ENCODE peak calls at places on chromosomes 16 and 17, in ten cellular contexts. One of them, this sample, is unnamed. For H3K27me3 and H3K4me1, the result is how much of the 10 kb centered on the place peaks cover.

GRCh38 chr17:36856921-36857381 is 80.3 kb upstream of the LHX1 start:
- DNase-seq in esophagus muscularis mucosa: no peak
- DNase-seq in spleen: no peak
- DNase-seq in transverse colon: no peak
- DNase-seq in body of pancreas: no peak
- DNase-seq in heart left ventricle: no peak
- DNase-seq in ovary: no peak
- DNase-seq in HCT116: no peak
- DNase-seq in endothelial cell of umbilical vein: no peak
- DNase-seq in gastrocnemius medialis: no peak
- DNase-seq in this sample: no peak

GRCh38 chr17:41519501-41520224 is 973 bp upstream of the KRT15 start:
- DNase-seq in esophagus muscularis mucosa: no peak
- DNase-seq in spleen: no peak
- DNase-seq in transverse colon: peak
- DNase-seq in body of pancreas: peak
- DNase-seq in heart left ventricle: no peak
- DNase-seq in ovary: no peak
- DNase-seq in HCT116: no peak
- DNase-seq in endothelial cell of umbilical vein: no peak
- DNase-seq in gastrocnemius medialis: no peak
- DNase-seq in this sample: no peak

GRCh38 chr17:43702636-43703035 is 40.9 kb upstream of the MEOX1 start:
- DNase-seq in esophagus muscularis mucosa: no peak
- DNase-seq in spleen: no peak
- DNase-seq in transverse colon: no peak
- DNase-seq in body of pancreas: no peak
- DNase-seq in heart left ventricle: no peak
- DNase-seq in ovary: no peak
- DNase-seq in HCT116: no peak
- DNase-seq in endothelial cell of umbilical vein: no peak
- DNase-seq in gastrocnemius medialis: no peak
- DNase-seq in this sample: no peak

GRCh38 chr16:85891033-85891775 is 7.8 kb upstream of the IRF8 start:
- DNase-seq in esophagus muscularis mucosa: no peak
- DNase-seq in spleen: no peak
- DNase-seq in transverse colon: no peak
- DNase-seq in body of pancreas: no peak
- DNase-seq in heart left ventricle: no peak
- DNase-seq in ovary: no peak
- DNase-seq in HCT116: peak
- DNase-seq in endothelial cell of umbilical vein: no peak
- DNase-seq in gastrocnemius medialis: no peak
- DNase-seq in this sample: no peak

GRCh38 chr16:396605-397004 is 394 bp upstream of the NME4 start:
- DNase-seq in esophagus muscularis mucosa: no peak
- DNase-seq in spleen: no peak
- DNase-seq in transverse colon: peak
- DNase-seq in body of pancreas: no peak
- DNase-seq in heart left ventricle: no peak
- DNase-seq in ovary: peak
- DNase-seq in HCT116: no peak
- DNase-seq in endothelial cell of umbilical vein: peak
- DNase-seq in gastrocnemius medialis: no peak
- DNase-seq in this sample: peak

GRCh38 chr17:31437720-31438400 is 46.4 kb downstream of the RAB11FIP4 start:
- DNase-seq in esophagus muscularis mucosa: no peak
- DNase-seq in spleen: no peak
- DNase-seq in transverse colon: no peak
- DNase-seq in body of pancreas: no peak
- DNase-seq in heart left ventricle: no peak
- DNase-seq in ovary: no peak
- DNase-seq in HCT116: no peak
- DNase-seq in endothelial cell of umbilical vein: no peak
- DNase-seq in gastrocnemius medialis: no peak
- DNase-seq in this sample: no peak

GRCh38 chr16:27625050-27625697 is 75.2 kb downstream of the KATNIP start:
- DNase-seq in esophagus muscularis mucosa: no peak
- DNase-seq in spleen: no peak
- DNase-seq in transverse colon: peak
- DNase-seq in body of pancreas: peak
- DNase-seq in heart left ventricle: no peak
- DNase-seq in ovary: no peak
- DNase-seq in HCT116: no peak
- DNase-seq in endothelial cell of umbilical vein: peak
- DNase-seq in gastrocnemius medialis: no peak
- DNase-seq in this sample: no peak

GRCh38 chr17:4771519-4772234 is at the start of gene TM4SF5:
- DNase-seq in esophagus muscularis mucosa: no peak
- DNase-seq in spleen: no peak
- DNase-seq in transverse colon: peak
- DNase-seq in body of pancreas: no peak
- DNase-seq in heart left ventricle: no peak
- DNase-seq in ovary: no peak
- DNase-seq in HCT116: no peak
- DNase-seq in endothelial cell of umbilical vein: no peak
- DNase-seq in gastrocnemius medialis: no peak
- DNase-seq in this sample: no peak

GRCh38 chr17:63530557-63531021 is 7.4 kb downstream of the KCNH6 start:
- DNase-seq in esophagus muscularis mucosa: no peak
- DNase-seq in spleen: no peak
- DNase-seq in transverse colon: no peak
- DNase-seq in body of pancreas: no peak
- DNase-seq in heart left ventricle: no peak
- DNase-seq in ovary: no peak
- DNase-seq in HCT116: no peak
- DNase-seq in endothelial cell of umbilical vein: no peak
- DNase-seq in gastrocnemius medialis: no peak
- DNase-seq in this sample: no peak

GRCh38 chr17:38798614-38799500 is 499 bp downstream of the PIP4K2B start:
- DNase-seq in esophagus muscularis mucosa: no peak
- DNase-seq in spleen: peak
- DNase-seq in transverse colon: peak
- DNase-seq in body of pancreas: no peak
- DNase-seq in heart left ventricle: peak
- DNase-seq in ovary: no peak
- DNase-seq in HCT116: no peak
- DNase-seq in endothelial cell of umbilical vein: peak
- DNase-seq in gastrocnemius medialis: peak
- DNase-seq in this sample: no peak

GRCh38 chr17:15340966-15341365 is 431 bp downstream of the TEKT3 start:
- DNase-seq in esophagus muscularis mucosa: no peak
- DNase-seq in spleen: no peak
- DNase-seq in transverse colon: no peak
- DNase-seq in body of pancreas: no peak
- DNase-seq in heart left ventricle: no peak
- DNase-seq in ovary: no peak
- DNase-seq in HCT116: no peak
- DNase-seq in endothelial cell of umbilical vein: no peak
- DNase-seq in gastrocnemius medialis: no peak
- DNase-seq in this sample: no peak

GRCh38 chr16:14510581-14510938 is 119.5 kb downstream of the PARN start:
- DNase-seq in esophagus muscularis mucosa: peak
- DNase-seq in spleen: no peak
- DNase-seq in transverse colon: no peak
- DNase-seq in body of pancreas: no peak
- DNase-seq in heart left ventricle: no peak
- DNase-seq in ovary: no peak
- DNase-seq in HCT116: no peak
- DNase-seq in endothelial cell of umbilical vein: no peak
- DNase-seq in gastrocnemius medialis: no peak
- DNase-seq in this sample: no peak

GRCh38 chr16:16111639-16112038 is 111.7 kb downstream of the ABCC6 start:
- DNase-seq in esophagus muscularis mucosa: no peak
- DNase-seq in spleen: no peak
- DNase-seq in transverse colon: no peak
- DNase-seq in body of pancreas: no peak
- DNase-seq in heart left ventricle: no peak
- DNase-seq in ovary: no peak
- DNase-seq in HCT116: no peak
- DNase-seq in endothelial cell of umbilical vein: no peak
- DNase-seq in gastrocnemius medialis: no peak
- DNase-seq in this sample: no peak

DNA sequence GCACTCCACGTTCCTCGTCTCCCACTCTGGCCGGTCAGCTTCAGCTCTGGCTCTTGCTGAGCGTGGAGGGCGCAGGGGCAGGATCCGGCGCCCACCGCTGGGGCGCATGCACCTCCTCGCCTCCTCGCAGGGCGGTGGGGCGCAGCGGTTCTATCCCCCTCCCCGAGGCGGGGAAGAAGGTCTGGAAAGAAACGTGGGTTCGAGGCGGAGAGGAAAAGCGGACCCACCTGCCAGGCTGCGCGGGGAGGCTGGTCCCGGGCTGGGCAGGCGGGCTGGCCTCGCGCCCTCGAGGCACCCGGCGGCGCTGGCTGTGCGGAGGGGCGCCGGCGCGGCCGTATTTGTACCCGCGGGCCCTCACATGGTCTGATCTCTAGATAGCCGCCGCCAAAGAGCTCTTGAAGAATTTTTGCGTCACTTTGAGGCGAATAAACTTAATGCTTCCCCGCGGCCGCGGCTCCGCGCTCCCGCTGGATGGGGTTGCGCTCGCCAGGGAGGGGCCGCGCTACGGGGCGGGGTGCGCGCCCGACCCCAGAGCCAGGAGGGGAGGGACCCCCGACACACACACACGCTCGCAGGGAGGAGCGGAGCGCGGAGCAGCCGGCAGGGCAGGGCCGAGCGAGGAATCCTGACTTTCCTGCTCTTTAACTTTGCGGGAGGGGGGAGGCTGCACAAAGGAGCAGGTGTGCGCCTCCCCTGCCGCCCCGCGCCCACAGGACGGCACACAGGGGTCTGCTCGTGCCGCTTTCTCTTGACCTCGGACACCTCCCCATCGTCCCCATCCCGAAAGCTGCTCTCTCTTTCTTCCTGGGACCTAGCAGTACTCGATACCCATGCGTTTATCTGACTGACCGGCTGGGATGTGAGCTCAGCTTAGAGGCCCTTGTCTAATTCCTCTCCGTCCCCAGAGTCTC is at the start of gene SLC6A4:
- DNase-seq in esophagus muscularis mucosa: no peak
- DNase-seq in spleen: peak
- DNase-seq in transverse colon: no peak
- DNase-seq in body of pancreas: no peak
- DNase-seq in heart left ventricle: no peak
- DNase-seq in ovary: no peak
- DNase-seq in HCT116: no peak
- DNase-seq in endothelial cell of umbilical vein: no peak
- DNase-seq in gastrocnemius medialis: no peak
- DNase-seq in this sample: no peak
- H3K27me3 ChIP-seq in esophagus muscularis mucosa: under half
- H3K27me3 ChIP-seq in spleen: under half
- H3K27me3 ChIP-seq in transverse colon: half or more
- H3K27me3 ChIP-seq in body of pancreas: under half
- H3K27me3 ChIP-seq in heart left ventricle: under half
- H3K27me3 ChIP-seq in ovary: under half
- H3K27me3 ChIP-seq in HCT116: under half
- H3K27me3 ChIP-seq in endothelial cell of umbilical vein: half or more
- H3K27me3 ChIP-seq in gastrocnemius medialis: half or more
- H3K27me3 ChIP-seq in this sample: under half

DNA sequence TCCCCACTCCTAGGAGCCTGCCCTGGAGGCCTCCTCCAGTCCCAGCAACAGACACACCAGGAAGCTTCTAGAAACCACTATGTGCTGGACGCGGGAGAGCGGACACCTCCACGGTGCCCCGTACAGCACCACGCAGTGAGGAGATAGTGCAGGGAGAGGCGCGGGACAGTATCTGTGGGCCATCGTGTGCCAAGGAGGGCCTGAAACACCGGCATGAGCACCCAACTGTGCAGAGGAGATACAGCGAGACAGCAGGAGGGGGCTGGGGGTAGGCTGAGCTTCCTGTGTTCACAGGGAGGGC is 57.7 kb downstream of the ZNF778 start:
- DNase-seq in esophagus muscularis mucosa: no peak
- DNase-seq in spleen: no peak
- DNase-seq in transverse colon: no peak
- DNase-seq in body of pancreas: no peak
- DNase-seq in heart left ventricle: no peak
- DNase-seq in ovary: no peak
- DNase-seq in HCT116: no peak
- DNase-seq in endothelial cell of umbilical vein: no peak
- DNase-seq in gastrocnemius medialis: no peak
- DNase-seq in this sample: no peak
- TF ChIP-seq POLR2A in esophagus muscularis mucosa: no peak
- TF ChIP-seq POLR2A in spleen: no peak
- TF ChIP-seq POLR2A in transverse colon: no peak
- TF ChIP-seq POLR2A in body of pancreas: no peak
- TF ChIP-seq POLR2A in heart left ventricle: no peak
- TF ChIP-seq POLR2A in ovary: no peak
- TF ChIP-seq POLR2A in HCT116: no peak
- TF ChIP-seq POLR2A in endothelial cell of umbilical vein: no peak
- TF ChIP-seq POLR2A in gastrocnemius medialis: no peak
- TF ChIP-seq POLR2A in this sample: no peak

DNA sequence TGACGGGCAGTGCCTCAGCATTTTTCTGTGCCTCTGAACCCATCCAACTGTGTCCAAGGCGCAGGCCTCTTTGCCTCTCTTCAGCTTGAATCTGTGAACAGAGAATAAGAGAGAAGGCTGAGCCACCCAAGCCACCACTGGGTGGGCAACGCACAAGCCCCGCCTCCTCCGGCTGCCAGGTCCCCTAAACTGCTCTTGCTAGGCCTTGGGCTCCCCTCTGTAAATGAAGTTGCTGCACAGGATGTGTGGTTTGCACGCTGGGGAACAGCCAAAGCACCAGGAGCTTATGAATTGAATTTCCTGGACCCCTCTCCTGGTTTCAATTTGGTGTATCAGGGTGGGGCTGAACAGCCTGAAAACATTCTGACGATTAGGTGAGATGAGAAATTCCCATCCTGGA is 2.5 kb downstream of the CCL1 start:
- DNase-seq in esophagus muscularis mucosa: peak
- DNase-seq in spleen: no peak
- DNase-seq in transverse colon: no peak
- DNase-seq in body of pancreas: no peak
- DNase-seq in heart left ventricle: no peak
- DNase-seq in ovary: no peak
- DNase-seq in HCT116: no peak
- DNase-seq in endothelial cell of umbilical vein: no peak
- DNase-seq in gastrocnemius medialis: no peak
- DNase-seq in this sample: no peak
- H3K4me1 ChIP-seq in esophagus muscularis mucosa: under half
- H3K4me1 ChIP-seq in spleen: under half
- H3K4me1 ChIP-seq in transverse colon: under half
- H3K4me1 ChIP-seq in body of pancreas: under half
- H3K4me1 ChIP-seq in heart left ventricle: under half
- H3K4me1 ChIP-seq in ovary: under half
- H3K4me1 ChIP-seq in HCT116: under half
- H3K4me1 ChIP-seq in endothelial cell of umbilical vein: under half
- H3K4me1 ChIP-seq in gastrocnemius medialis: under half
- H3K4me1 ChIP-seq in this sample: under half

DNA sequence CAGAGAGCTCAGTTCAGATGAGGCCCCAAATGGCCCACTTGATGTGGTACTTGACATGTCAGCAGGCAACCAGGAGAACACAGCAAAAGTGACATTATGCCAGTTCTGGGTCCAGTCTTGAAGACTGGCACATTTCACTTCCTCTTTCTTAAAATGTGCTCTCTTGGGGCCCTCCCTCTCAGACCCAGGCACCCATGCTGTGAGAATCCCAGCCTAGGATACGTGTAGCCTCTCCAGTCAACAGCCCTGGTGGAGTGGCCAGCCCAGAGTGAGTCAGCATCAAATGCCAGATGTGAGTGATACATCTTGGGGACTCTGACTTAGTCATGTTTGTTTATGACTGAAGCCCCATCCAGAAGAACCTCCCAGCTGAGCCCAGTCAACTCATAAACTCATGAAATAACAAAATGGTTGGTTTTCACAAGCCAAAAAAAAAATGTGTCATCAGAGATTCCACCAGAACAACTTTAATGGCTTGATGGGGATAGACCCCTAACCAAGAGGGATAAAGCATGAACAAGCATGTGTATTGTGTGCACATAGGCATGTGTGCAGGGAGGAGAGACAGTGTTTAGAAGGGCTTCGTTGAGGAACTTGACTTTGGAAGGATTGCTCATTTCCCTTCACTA is 82.5 kb upstream of the TNRC6C start:
- DNase-seq in esophagus muscularis mucosa: no peak
- DNase-seq in spleen: no peak
- DNase-seq in transverse colon: no peak
- DNase-seq in body of pancreas: no peak
- DNase-seq in heart left ventricle: no peak
- DNase-seq in ovary: no peak
- DNase-seq in HCT116: peak
- DNase-seq in endothelial cell of umbilical vein: no peak
- DNase-seq in gastrocnemius medialis: no peak
- DNase-seq in this sample: no peak
- H3K27me3 ChIP-seq in esophagus muscularis mucosa: under half
- H3K27me3 ChIP-seq in spleen: under half
- H3K27me3 ChIP-seq in transverse colon: under half
- H3K27me3 ChIP-seq in body of pancreas: under half
- H3K27me3 ChIP-seq in heart left ventricle: under half
- H3K27me3 ChIP-seq in ovary: under half
- H3K27me3 ChIP-seq in HCT116: under half
- H3K27me3 ChIP-seq in endothelial cell of umbilical vein: under half
- H3K27me3 ChIP-seq in gastrocnemius medialis: under half
- H3K27me3 ChIP-seq in this sample: under half

This sample was measured in uterus.